ENCODE peak calls at places on chromosome 4, in six cellular contexts. H is tibial artery; X is tibial nerve; R is CD4-positive, alpha-beta memory T cell; T is fibroblast of lung; Q is foreskin keratinocyte. M is an unnamed sample.

GRCh38 chr4:6362896-6363295 is 93.2 kb downstream of the WFS1 start:
- DNase-seq in T (peak; percentile 27), Q (no peak), X (no peak), R (no peak), H (no peak), M (no peak)

GRCh38 chr4:79823148-79823763 is 249.8 kb downstream of the ANTXR2 start:
- DNase-seq in H (no peak), T (peak; percentile 50), R (no peak), Q (no peak), X (no peak), M (no peak)

GRCh38 chr4:35934370-35934981 is 309.8 kb downstream of the ARAP2 start:
- DNase-seq in R (no peak), Q (peak; percentile 7), X (no peak), T (peak; percentile 33), H (no peak), M (no peak)

GRCh38 chr4:96649536-96649935 is 809.6 kb downstream of the PDHA2 start:
- DNase-seq in T (no peak), Q (peak; percentile 62), X (no peak), H (no peak), R (no peak), M (no peak)

GRCh38 chr4:59540311-59540710 is 1659.8 kb upstream of the ADGRL3 start:
- DNase-seq in X (no peak), H (no peak), T (no peak), R (no peak), Q (no peak), M (no peak)

GRCh38 chr4:127049506-127049905 is 583.3 kb upstream of the INTU start:
- DNase-seq in T (no peak), Q (no peak), X (no peak), H (no peak), R (no peak), M (no peak)

GRCh38 chr4:77699731-77700210 is 94.2 kb downstream of the CXCL13 start:
- DNase-seq in R (no peak), Q (peak; percentile 63), H (no peak), T (peak; percentile 96), X (no peak), M (no peak)

GRCh38 chr4:69970071-69970470 is 4.5 kb upstream of the CSN2 start:
- DNase-seq in H (no peak), R (no peak), X (no peak), Q (no peak), T (no peak), M (no peak)

GRCh38 chr4:3781193-3781886 is 15.2 kb downstream of the ADRA2C start:
- DNase-seq in Q (no peak), T (no peak), R (no peak), H (no peak), X (no peak), M (no peak)

GRCh38 chr4:148574502-148574901 is 132.3 kb upstream of the NR3C2 start:
- DNase-seq in Q (peak; percentile 4), H (no peak), R (no peak), X (no peak), T (no peak), M (no peak)

GRCh38 chr4:26821677-26822503 is 38.8 kb upstream of the STIM2 start:
- DNase-seq in T (no peak), Q (no peak), X (no peak), H (no peak), R (no peak), M (no peak)

GRCh38 chr4:6986781-6987565 is 56.2 kb upstream of the TADA2B start:
- DNase-seq in H (peak; percentile 93), R (peak; percentile 93), Q (peak; percentile 67), T (peak; percentile 93), X (peak; percentile 92), M (peak; percentile 94)

GRCh38 chr4:113384600-113384999 is 335.1 kb downstream of the ANK2 start:
- DNase-seq in Q (peak; percentile 53), H (no peak), T (peak; percentile 71), R (no peak), X (no peak), M (no peak)

GRCh38 chr4:66555301-66555700 is 885.0 kb upstream of the EPHA5 start:
- DNase-seq in T (peak; percentile 10), H (no peak), R (no peak), Q (peak; percentile 83), X (no peak), M (no peak)

GRCh38 chr4:140249351-140249750 is 95.4 kb upstream of the MAML3 start:
- DNase-seq in H (no peak), T (peak; percentile 79), X (no peak), R (no peak), Q (no peak), M (no peak)

GRCh38 chr4:145061325-145061920 is 36.6 kb downstream of the ANAPC10 start:
- DNase-seq in H (no peak), Q (no peak), T (peak; percentile 81), X (no peak), R (no peak), M (no peak)
- H3K27ac ChIP-seq in H (no peak overlapping the region), Q (no peak overlapping the region), T (no peak overlapping the region), X (no peak overlapping the region), R (no peak overlapping the region), M (no peak overlapping the region)

DNA sequence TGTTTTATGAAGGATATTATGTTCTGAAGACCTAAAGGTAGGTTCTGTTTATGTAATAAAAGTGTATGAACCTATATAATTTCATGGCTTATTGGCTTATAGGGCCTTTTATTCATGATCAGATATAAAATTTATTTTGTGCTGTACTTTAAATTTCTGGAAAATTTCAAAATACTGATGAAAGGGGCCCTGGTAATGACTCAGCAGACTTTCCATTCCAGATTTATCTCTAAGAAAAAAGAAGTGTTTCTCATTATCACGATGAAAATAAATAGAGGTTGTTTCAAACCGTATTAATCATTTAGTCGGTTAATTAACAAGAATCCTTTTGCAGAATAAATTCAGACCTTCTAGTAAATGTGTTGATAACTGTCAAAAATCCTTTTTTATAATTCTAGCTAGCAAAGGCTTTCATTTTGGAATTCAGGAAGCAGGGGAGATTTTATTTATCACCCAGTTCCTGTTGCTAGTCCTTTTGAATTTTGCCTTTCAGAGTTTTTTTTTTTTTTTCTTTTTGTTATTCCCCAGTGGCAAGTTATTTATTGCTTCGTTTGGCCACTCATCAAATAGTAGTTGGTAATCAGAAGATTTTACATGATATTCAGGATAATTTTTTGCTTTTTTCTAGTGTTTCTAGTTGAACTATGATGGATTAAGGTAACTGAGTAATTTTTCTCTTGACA is 5.4 kb upstream of the TAPT1 start:
- DNase-seq in X (no peak), H (no peak), Q (no peak), R (no peak), T (no peak), M (no peak)
- H3K27ac ChIP-seq in X (no peak overlapping the region), H (no peak overlapping the region), Q (no peak overlapping the region), R (no peak overlapping the region), T (no peak overlapping the region), M (peak overlapping the region; percentile 80)

GRCh38 chr4:43822621-43823020 is 626.0 kb downstream of the KCTD8 start:
- DNase-seq in X (no peak), Q (no peak), T (no peak), H (no peak), R (no peak), M (no peak)
- H3K27ac ChIP-seq in X (no peak overlapping the region), Q (no peak overlapping the region), T (no peak overlapping the region), H (no peak overlapping the region), R (no peak overlapping the region), M (no peak overlapping the region)

DNA sequence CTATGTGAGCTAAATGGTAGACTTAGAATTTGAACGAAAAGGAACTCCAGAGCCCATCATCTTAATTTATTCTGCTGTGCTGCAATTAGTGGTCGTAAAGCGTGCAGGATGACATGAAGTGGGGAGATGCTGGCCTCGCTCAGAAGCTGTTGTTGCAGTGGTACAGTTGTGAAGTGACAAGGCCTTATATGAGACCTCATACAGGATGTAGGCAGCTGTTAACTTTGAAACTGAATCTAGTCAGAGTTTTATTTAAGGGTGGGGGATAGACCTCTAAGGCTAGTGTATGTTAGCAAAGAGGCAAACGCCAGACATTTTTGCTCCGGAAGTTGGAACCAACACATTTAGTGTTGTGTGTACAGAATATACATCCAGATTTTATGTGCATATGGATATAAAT is 13.5 kb downstream of the KLF3 start:
- DNase-seq in T (no peak), R (no peak), H (no peak), X (no peak), Q (no peak), M (no peak)
- H3K27ac ChIP-seq in T (peak overlapping the region; percentile 48), R (no peak overlapping the region), H (no peak overlapping the region), X (no peak overlapping the region), Q (no peak overlapping the region), M (peak overlapping the region; percentile 70)